ENCODE peak calls at places on chromosome 18, in six cellular contexts. M is nephron progenitor cell, Q is choroid plexus epithelial cell, I is NCI-H2029 treated with DMSO at 0.1 percent for 48 hours, Y is GM06990, T is M059J. U is an unnamed sample.

GRCh38 chr18:79522451-79523220 is 126.9 kb downstream of the NFATC1 start:
- DNase-seq in M (no peak), Q (no peak), I (no peak), Y (peak; percentile 44), T (no peak), U (no peak)

GRCh38 chr18:44909191-44909719 is 228.6 kb downstream of the SETBP1 start:
- DNase-seq in M (no peak), Q (peak; percentile 54), I (no peak), Y (peak; percentile 75), T (peak; percentile 32), U (no peak)

GRCh38 chr18:78596794-78597193 is 382.8 kb upstream of the SALL3 start:
- DNase-seq in M (no peak), Q (no peak), I (no peak), Y (no peak), T (peak; percentile 1), U (no peak)

GRCh38 chr18:62505669-62506494 is 16.9 kb upstream of the ZCCHC2 start:
- DNase-seq in M (no peak), Q (peak; percentile 45), I (no peak), Y (peak; percentile 57), T (peak; percentile 83), U (peak; percentile 68)

GRCh38 chr18:45689386-45689785 is 34.6 kb upstream of the SLC14A1 start:
- DNase-seq in M (no peak), Q (no peak), I (no peak), Y (no peak), T (no peak), U (no peak)

GRCh38 chr18:50658601-50659000 is 98.7 kb downstream of the MAPK4 start:
- DNase-seq in M (no peak), Q (no peak), I (no peak), Y (no peak), T (no peak), U (no peak)

GRCh38 chr18:8930990-8931648 is 171.4 kb upstream of the NDUFV2 start:
- DNase-seq in M (no peak), Q (peak; percentile 56), I (no peak), Y (no peak), T (no peak), U (no peak)

GRCh38 chr18:31399336-31400032 is 22.9 kb downstream of the DSG4 start:
- DNase-seq in M (no peak), Q (peak; percentile 42), I (no peak), Y (no peak), T (peak; percentile 7), U (peak; percentile 63)

GRCh38 chr18:12520442-12520992 is 112.8 kb downstream of the PRELID3A start:
- DNase-seq in M (peak; percentile 5), Q (peak; percentile 34), I (no peak), Y (peak; percentile 23), T (peak; percentile 29), U (no peak)

GRCh38 chr18:54776282-54776977 is 51.8 kb upstream of the RAB27B start:
- DNase-seq in M (no peak), Q (peak; percentile 99), I (no peak), Y (peak; percentile 6), T (peak; percentile 100), U (peak; percentile 81)

GRCh38 chr18:63924551-63924950 is 16.8 kb downstream of the SERPINB10 start:
- DNase-seq in M (no peak), Q (no peak), I (no peak), Y (no peak), T (peak; percentile 86), U (no peak)

GRCh38 chr18:60445341-60445740 is 72.8 kb upstream of the MC4R start:
- DNase-seq in M (no peak), Q (peak; percentile 37), I (no peak), Y (no peak), T (peak; percentile 7), U (no peak)

GRCh38 chr18:48902856-48903601 is 47.7 kb downstream of the SMAD7 start:
- DNase-seq in M (no peak), Q (peak; percentile 96), I (no peak), Y (no peak), T (peak; percentile 66), U (no peak)

GRCh38 chr18:55090566-55091187 is 131.4 kb upstream of the CCDC68 start:
- DNase-seq in M (no peak), Q (peak; percentile 41), I (no peak), Y (no peak), T (peak; percentile 60), U (no peak)

GRCh38 chr18:66694857-66695256 is 91.0 kb upstream of the CDH19 start:
- DNase-seq in M (no peak), Q (no peak), I (no peak), Y (no peak), T (no peak), U (no peak)

GRCh38 chr18:51614033-51614432 is 416.6 kb upstream of the MEX3C start:
- DNase-seq in M (no peak), Q (peak; percentile 68), I (no peak), Y (no peak), T (peak; percentile 85), U (peak; percentile 73)

GRCh38 chr18:30132959-30133358 is 909.6 kb downstream of the DSC3 start:
- DNase-seq in M (no peak), Q (no peak), I (no peak), Y (no peak), T (peak; percentile 4), U (no peak)

GRCh38 chr18:69261436-69261835 is 139.3 kb upstream of the DOK6 start:
- DNase-seq in M (no peak), Q (no peak), I (no peak), Y (no peak), T (peak; percentile 56), U (no peak)

GRCh38 chr18:39960545-39960944 is 1994.5 kb upstream of the PIK3C3 start:
- DNase-seq in M (no peak), Q (peak; percentile 72), I (no peak), Y (no peak), T (peak; percentile 77), U (no peak)

GRCh38 chr18:6509417-6510198 is 94.9 kb upstream of the L3MBTL4 start:
- DNase-seq in M (no peak), Q (peak; percentile 48), I (no peak), Y (peak; percentile 4), T (peak; percentile 3), U (no peak)

GRCh38 chr18:36849288-36850011 is 20.5 kb downstream of the KIAA1328 start:
- DNase-seq in M (no peak), Q (peak; percentile 89), I (no peak), Y (no peak), T (peak; percentile 35), U (no peak)

GRCh38 chr18:37483221-37483971 is 82.2 kb downstream of the CELF4 start:
- DNase-seq in M (peak; percentile 67), Q (peak; percentile 28), I (no peak), Y (no peak), T (peak; percentile 40), U (peak; percentile 22)

GRCh38 chr18:36693931-36694661 is 134.7 kb downstream of the TPGS2 start:
- DNase-seq in M (no peak), Q (peak; percentile 34), I (peak; percentile 86), Y (no peak), T (no peak), U (peak; percentile 95)

GRCh38 chr18:12278765-12279682 is 24.9 kb downstream of the CIDEA start:
- DNase-seq in M (peak; percentile 65), Q (peak; percentile 95), I (no peak), Y (no peak), T (peak; percentile 92), U (no peak)

GRCh38 chr18:7871560-7872456 is 304.7 kb downstream of the PTPRM start:
- DNase-seq in M (no peak), Q (peak; percentile 62), I (no peak), Y (no peak), T (no peak), U (peak; percentile 50)

GRCh38 chr18:7520200-7520780 is 46.8 kb upstream of the PTPRM start:
- DNase-seq in M (no peak), Q (no peak), I (no peak), Y (no peak), T (no peak), U (peak; percentile 47)

GRCh38 chr18:76491436-76491800 is 3.6 kb downstream of the ZNF516 start:
- DNase-seq in M (peak; percentile 82), Q (peak; percentile 71), I (no peak), Y (peak; percentile 68), T (peak; percentile 56), U (peak; percentile 93)

GRCh38 chr18:49561127-49561376 is 805 bp upstream of the LIPG start:
- DNase-seq in M (no peak), Q (no peak), I (no peak), Y (peak; percentile 13), T (no peak), U (no peak)

GRCh38 chr18:9117980-9118841 is 15.7 kb downstream of the NDUFV2 start:
- DNase-seq in M (no peak), Q (no peak), I (no peak), Y (no peak), T (no peak), U (no peak)

GRCh38 chr18:59501876-59502221 is 142.8 kb upstream of the LMAN1 start:
- DNase-seq in M (no peak), Q (peak; percentile 33), I (no peak), Y (no peak), T (no peak), U (no peak)

GRCh38 chr18:79413426-79413825 is 17.7 kb downstream of the NFATC1 start:
- DNase-seq in M (no peak), Q (no peak), I (no peak), Y (no peak), T (no peak), U (no peak)

GRCh38 chr18:71831039-71831438 is 713.1 kb downstream of the CBLN2 start:
- DNase-seq in M (no peak), Q (peak; percentile 50), I (no peak), Y (no peak), T (peak; percentile 1), U (no peak)